ENCODE peak calls at places on chromosomes 11 and 22, in five cellular contexts. R is vagina, Y is GM12865, S is GM06990, K is fibroblast of lung. W is an unnamed sample.

GRCh38 chr11:69920500-69921428 is 101.5 kb upstream of the FGF3 start:
- DNase-seq in K (no peak), Y (no peak), R (no peak), S (no peak), W (no peak)

GRCh38 chr11:70716986-70717775 is 318.9 kb downstream of the CTTN start:
- DNase-seq in S (no peak), Y (no peak), K (no peak), R (no peak), W (no peak)

GRCh38 chr22:50270302-50271010 is at the start of gene MAPK11:
- DNase-seq in S (peak; percentile 78), R (no peak), K (peak; percentile 64), Y (peak; percentile 77), W (peak; percentile 68)

GRCh38 chr11:69443968-69444364 is 37.5 kb upstream of the LINC01488 start:
- DNase-seq in S (no peak), R (no peak), Y (no peak), K (no peak), W (no peak)

GRCh38 chr22:28927526-28928089 is 44.2 kb downstream of the ZNRF3 start:
- DNase-seq in R (no peak), K (no peak), S (no peak), Y (no peak), W (no peak)

GRCh38 chr22:24094966-24095365 is 83.9 kb downstream of the CABIN1 start:
- DNase-seq in Y (no peak), R (no peak), S (no peak), K (no peak), W (no peak)

GRCh38 chr11:28464252-28464867 is 356.2 kb downstream of the METTL15 start:
- DNase-seq in R (no peak), S (no peak), Y (no peak), K (peak; percentile 85), W (no peak)

GRCh38 chr22:31447337-31447736 is 42.3 kb downstream of the EIF4ENIF1 start:
- DNase-seq in K (no peak), S (no peak), R (no peak), Y (no peak), W (no peak)

GRCh38 chr11:15745266-15745665 is 611.1 kb downstream of the SOX6 start:
- DNase-seq in S (no peak), R (no peak), K (no peak), Y (no peak), W (no peak)

GRCh38 chr11:47395225-47396048 is 13.0 kb upstream of the SLC39A13 start:
- DNase-seq in Y (no peak), S (no peak), K (no peak), R (no peak), W (no peak)

GRCh38 chr11:74935285-74935684 is 13.6 kb downstream of the XRRA1 start:
- DNase-seq in K (no peak), S (no peak), R (no peak), Y (no peak), W (no peak)

GRCh38 chr11:110522456-110522855 is 92.7 kb downstream of the FDX1 start:
- DNase-seq in S (no peak), Y (no peak), R (no peak), K (no peak), W (peak; percentile 94)

GRCh38 chr11:2151500-2152257 is 9.3 kb downstream of the INS start:
- DNase-seq in Y (peak; percentile 82), R (peak; percentile 90), K (peak; percentile 71), S (peak; percentile 38), W (peak; percentile 76)
- TF ChIP-seq CTCF in Y (peak; percentile 66), R (peak; percentile 98), K (peak; percentile 80), S (peak; percentile 72), W (peak; percentile 67)

GRCh38 chr11:116072776-116073175 is 568.6 kb upstream of the CADM1 start:
- DNase-seq in R (no peak), S (no peak), Y (peak; percentile 29), K (no peak), W (no peak)
- TF ChIP-seq CTCF in R (no peak), S (peak; percentile 54), Y (peak; percentile 14), K (no peak), W (peak; percentile 50)

DNA sequence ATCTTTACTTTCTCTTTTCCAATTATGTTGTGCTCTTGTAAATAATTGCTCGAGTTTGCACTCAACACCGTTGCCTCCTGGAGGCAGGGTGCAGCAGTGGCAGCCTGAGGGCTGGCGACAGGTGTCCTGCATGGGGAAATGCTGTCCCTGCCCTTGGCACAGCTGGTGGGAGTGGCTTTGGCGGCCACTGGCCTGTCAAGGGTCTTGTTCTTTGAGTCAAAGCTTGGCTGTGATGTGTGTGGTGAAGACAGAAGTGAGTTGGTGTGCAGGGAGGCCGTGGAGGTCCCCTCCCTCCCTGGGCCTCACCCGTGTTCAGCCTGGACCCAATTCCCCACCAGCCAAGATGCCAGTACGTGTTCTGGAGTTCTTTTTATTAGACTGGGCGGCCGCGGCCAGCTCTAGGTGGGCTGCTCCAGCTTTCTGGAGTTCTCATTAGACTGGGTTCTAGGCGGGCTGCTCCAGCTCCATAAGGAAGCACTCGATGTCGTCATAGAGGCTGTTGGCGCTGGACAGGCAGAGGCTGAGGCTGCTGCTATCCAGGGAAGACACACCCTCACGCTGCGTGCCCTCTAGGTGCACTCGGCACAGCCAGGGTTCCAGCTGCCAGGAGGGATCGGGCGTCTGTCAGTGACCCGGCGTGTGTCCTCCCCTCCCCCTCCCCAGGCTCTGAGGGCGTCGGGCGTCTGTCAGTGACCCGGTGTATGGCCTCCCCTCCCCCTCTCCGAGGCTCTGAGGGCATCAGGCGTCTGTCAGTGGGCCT is 3.4 kb downstream of the IRF7 start:
- DNase-seq in R (peak; percentile 84), S (no peak), Y (peak; percentile 64), K (peak; percentile 35), W (no peak)
- TF ChIP-seq CTCF in R (no peak), S (peak; percentile 24), Y (peak; percentile 11), K (peak; percentile 38), W (peak; percentile 16)

GRCh38 chr11:133619973-133620372 is 87.7 kb upstream of the OPCML start:
- DNase-seq in R (no peak), S (no peak), Y (peak; percentile 16), K (no peak), W (no peak)
- TF ChIP-seq CTCF in R (no peak), S (peak; percentile 50), Y (peak; percentile 20), K (no peak), W (no peak)

GRCh38 chr22:21450320-21450831 is 16.8 kb upstream of the TMEM191C start:
- DNase-seq in R (no peak), Y (no peak), S (no peak), K (no peak), W (no peak)
- TF ChIP-seq CTCF in R (no peak), Y (no peak), S (peak; percentile 19), K (no peak), W (peak; percentile 12)

W was measured in A673.